ENCODE peak calls at places on chromosomes 2 and 18, in ten cellular contexts. W is PC-3; Q is AG04450; K is IMR-90; Z is LNCaP clone FGC; N is kidney epithelial cell; C is heart right ventricle; B is A549; J is fibroblast of pulmonary artery; U is CD4-positive, alpha-beta T cell. P is an unnamed sample.
A peak's percentile ranks its signal among the peaks of the same experiment; 100 is the strongest.

GRCh38 chr2:163407296-163407695 is 328.5 kb downstream of the FIGN start:
- DNase-seq in U (no peak), Q (peak; percentile 1), B (no peak), Z (peak; percentile 68), N (no peak), J (no peak), W (peak; percentile 30), K (peak; percentile 18), C (no peak), P (no peak)

GRCh38 chr2:27638023-27638637 is 9.3 kb downstream of the GPN1 start:
- DNase-seq in U (no peak), C (no peak), W (peak; percentile 82), J (no peak), N (peak; percentile 26), B (no peak), K (peak; percentile 94), Q (peak; percentile 45), Z (no peak), P (no peak)

GRCh38 chr2:195333869-195334268 is 323.2 kb upstream of the SLC39A10 start:
- DNase-seq in Z (no peak), Q (no peak), N (no peak), U (no peak), J (no peak), B (no peak), W (no peak), K (no peak), C (no peak), P (no peak)

GRCh38 chr2:120722603-120723421 is 12.9 kb upstream of the GLI2 start:
- DNase-seq in U (no peak), Q (no peak), C (no peak), J (peak; percentile 93), B (peak; percentile 84), W (peak; percentile 44), K (peak; percentile 90), N (no peak), Z (no peak), P (no peak)

GRCh38 chr2:17104454-17104853 is 413.8 kb downstream of the RAD51AP2 start:
- DNase-seq in B (no peak), C (no peak), J (peak; percentile 17), U (no peak), Q (peak; percentile 26), Z (no peak), W (no peak), K (peak; percentile 60), N (peak; percentile 41), P (no peak)

GRCh38 chr18:72543362-72544055 is 633 bp downstream of the CBLN2 start:
- DNase-seq in K (no peak), U (no peak), Z (no peak), C (no peak), W (no peak), B (no peak), Q (no peak), J (no peak), N (no peak), P (no peak)

GRCh38 chr2:155190342-155190741 is 491.8 kb downstream of the KCNJ3 start:
- DNase-seq in J (no peak), U (no peak), N (no peak), K (no peak), B (no peak), C (no peak), Z (peak; percentile 10), W (no peak), Q (no peak), P (no peak)

GRCh38 chr2:48397846-48398245 is 132.1 kb upstream of the STON1 start:
- DNase-seq in C (no peak), B (no peak), J (no peak), U (no peak), Q (no peak), W (no peak), Z (no peak), K (no peak), N (no peak), P (no peak)

GRCh38 chr2:133498166-133498565 is 70.1 kb downstream of the NCKAP5 start:
- DNase-seq in Q (no peak), J (no peak), U (no peak), C (no peak), W (no peak), K (no peak), N (no peak), B (no peak), Z (no peak), P (no peak)

GRCh38 chr2:174438146-174438886 is 42.8 kb downstream of the SCRN3 start:
- DNase-seq in B (no peak), Q (no peak), N (no peak), J (peak; percentile 13), C (peak; percentile 73), U (no peak), Z (no peak), W (no peak), K (no peak), P (no peak)

GRCh38 chr2:212733273-212733672 is 194.7 kb upstream of the ERBB4 start:
- DNase-seq in W (no peak), J (no peak), B (no peak), K (no peak), N (no peak), Z (no peak), C (no peak), U (no peak), Q (no peak), P (no peak)

GRCh38 chr2:112310906-112311305 is 35.5 kb downstream of the ZC3H6 start:
- DNase-seq in K (no peak), U (no peak), N (no peak), C (no peak), Z (no peak), W (no peak), B (no peak), J (no peak), Q (no peak), P (no peak)
- TF ChIP-seq CTCF in K (no peak), U (no peak), N (no peak), C (no peak), Z (no peak), W (no peak), B (no peak), J (no peak), Q (no peak), P (no peak)

DNA sequence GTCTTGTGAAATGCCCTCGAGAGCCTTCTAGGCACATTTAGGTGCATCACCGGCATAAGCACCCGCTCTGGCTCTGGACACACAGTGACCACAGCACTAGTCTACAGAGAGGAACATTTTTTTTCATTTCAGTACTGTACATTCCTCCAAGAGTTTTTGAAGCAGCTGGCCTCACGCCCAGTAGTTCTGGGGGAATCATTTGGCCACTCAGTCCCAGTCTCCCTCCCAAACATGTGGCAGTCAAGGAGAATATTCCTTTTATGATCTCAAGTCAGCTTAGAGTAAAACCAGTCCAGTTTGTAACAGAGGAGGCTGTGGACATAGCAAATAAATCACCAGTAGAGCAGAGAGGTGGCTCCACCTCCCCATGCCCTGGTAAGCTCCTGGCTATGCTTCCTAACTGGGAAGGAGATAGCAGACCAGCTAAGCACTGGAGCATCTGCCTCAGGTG is 48.1 kb downstream of the KCNE4 start:
- DNase-seq in U (no peak), K (peak; percentile 77), B (no peak), Q (no peak), Z (no peak), N (no peak), C (peak; percentile 60), J (peak; percentile 73), W (no peak), P (no peak)
- TF ChIP-seq CTCF in U (no peak), K (no peak), B (no peak), Q (no peak), Z (no peak), N (no peak), C (no peak), J (no peak), W (no peak), P (no peak)

GRCh38 chr2:181902625-181903024 is 11.1 kb downstream of the ITPRID2 start:
- DNase-seq in C (no peak), Q (no peak), Z (no peak), K (no peak), U (no peak), N (no peak), W (no peak), B (no peak), J (no peak), P (no peak)

GRCh38 chr2:181907635-181908034 is 16.1 kb downstream of the ITPRID2 start:
- DNase-seq in B (no peak), W (no peak), Q (no peak), J (no peak), Z (no peak), U (no peak), N (no peak), C (no peak), K (no peak), P (no peak)

GRCh38 chr2:181900007-181900651 is 8.6 kb downstream of the ITPRID2 start:
- DNase-seq in K (no peak), J (no peak), Z (no peak), W (peak; percentile 38), U (no peak), B (no peak), N (no peak), C (no peak), Q (no peak), P (no peak)

GRCh38 chr2:181907005-181907549 is 15.5 kb downstream of the ITPRID2 start:
- DNase-seq in B (no peak), W (no peak), K (no peak), Q (no peak), N (no peak), U (no peak), C (no peak), J (no peak), Z (no peak), P (no peak)

DNA sequence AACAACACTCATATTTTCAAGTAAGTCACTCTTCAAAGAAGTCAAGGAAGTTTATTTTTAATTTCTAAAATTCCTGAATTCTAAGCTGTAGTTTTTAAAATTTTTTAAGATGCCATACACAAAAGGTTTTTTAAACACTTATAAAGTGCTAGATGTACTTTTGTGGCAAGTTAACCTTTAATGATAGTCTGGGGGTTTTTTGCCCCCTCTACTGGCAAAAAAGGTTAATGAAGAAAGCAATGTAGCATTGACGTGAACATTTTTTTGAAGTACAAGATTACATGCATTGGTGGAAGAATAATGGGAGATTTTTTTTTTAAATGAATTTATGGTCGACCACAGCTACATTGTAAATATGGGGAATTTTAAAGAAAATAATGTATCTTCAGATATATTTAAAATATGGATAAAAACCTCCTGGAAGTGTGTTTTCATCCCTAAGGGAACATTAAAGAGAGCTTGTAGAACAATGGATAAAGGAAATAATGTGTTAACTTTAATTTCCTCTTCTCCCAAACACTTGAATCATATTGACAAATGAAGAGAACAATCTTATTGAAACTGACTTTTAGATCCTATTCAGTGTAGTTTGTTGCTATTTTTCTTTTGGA is 12.6 kb downstream of the ITPRID2 start:
- DNase-seq in J (peak; percentile 71), C (no peak), Z (no peak), Q (no peak), K (peak; percentile 50), N (no peak), U (no peak), W (peak; percentile 70), B (peak; percentile 39), P (peak; percentile 39)
- TF ChIP-seq CTCF in J (peak; percentile 65), C (peak; percentile 37), Z (peak; percentile 20), Q (peak; percentile 67), K (peak; percentile 64), N (peak; percentile 52), U (peak; percentile 64), W (peak; percentile 80), B (peak; percentile 71), P (peak; percentile 77)

DNA sequence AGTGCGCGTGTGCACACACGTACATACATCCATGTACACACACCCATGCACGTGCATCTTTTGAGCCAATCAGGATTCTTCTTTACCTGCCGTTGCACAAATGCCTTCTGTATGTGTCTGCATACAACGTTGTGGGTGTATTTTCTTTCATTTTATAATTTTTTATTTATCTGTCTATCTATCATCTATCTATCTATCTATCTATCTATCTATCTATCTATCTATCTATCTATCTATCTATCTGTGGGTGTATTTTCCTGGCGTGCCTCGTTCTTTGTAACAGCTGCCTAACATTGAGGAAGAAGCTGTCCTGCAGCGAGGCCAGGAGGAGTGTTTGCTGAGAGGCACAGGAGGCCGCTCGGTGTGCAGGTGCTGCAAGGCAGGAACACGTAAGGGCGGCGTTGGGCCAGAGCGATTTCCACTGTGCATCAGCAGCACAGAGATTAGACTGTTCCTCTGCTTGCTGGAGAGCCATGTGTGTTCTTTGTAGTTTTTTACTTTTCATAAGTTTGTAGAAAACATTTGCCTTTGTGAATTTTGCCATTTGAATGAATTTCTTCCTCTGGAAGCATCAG is 84.4 kb downstream of the DGKD start:
- DNase-seq in W (no peak), B (no peak), Q (no peak), J (no peak), N (no peak), Z (no peak), U (no peak), C (no peak), K (no peak), P (no peak)
- TF ChIP-seq CTCF in W (no peak), B (no peak), Q (no peak), J (no peak), N (no peak), Z (no peak), U (no peak), C (no peak), K (no peak), P (no peak)